ENCODE peak calls at places on chromosome 13, in seven cellular contexts. J, O, P, Q, E, N and U are unnamed samples.

GRCh38 chr13:100892981-100893380 is 218.4 kb upstream of the TMTC4 start:
- DNase-seq in J (no peak), O (no peak), P (no peak), Q (no peak), E (no peak), N (no peak), U (no peak)

GRCh38 chr13:112447761-112448603 is 71.8 kb downstream of the SPACA7 start:
- DNase-seq in J (peak; percentile 60), O (no peak), P (no peak), Q (no peak), E (no peak), N (no peak), U (no peak)

GRCh38 chr13:29969286-29969685 is 118.9 kb upstream of the UBL3 start:
- DNase-seq in J (no peak), O (no peak), P (peak; percentile 14), Q (no peak), E (peak; percentile 90), N (peak; percentile 82), U (no peak)

GRCh38 chr13:99385940-99386339 is 78.7 kb upstream of the GPR183 start:
- DNase-seq in J (peak; percentile 59), O (no peak), P (no peak), Q (no peak), E (no peak), N (no peak), U (no peak)

GRCh38 chr13:41150058-41150457 is 17.5 kb upstream of the KBTBD6 start:
- DNase-seq in J (no peak), O (no peak), P (no peak), Q (no peak), E (no peak), N (no peak), U (no peak)

GRCh38 chr13:59770451-59770850 is 393.3 kb downstream of the DIAPH3 start:
- DNase-seq in J (no peak), O (no peak), P (no peak), Q (no peak), E (no peak), N (no peak), U (no peak)

GRCh38 chr13:21164631-21165030 is 11.7 kb downstream of the SKA3 start:
- DNase-seq in J (no peak), O (no peak), P (no peak), Q (no peak), E (no peak), N (no peak), U (no peak)

GRCh38 chr13:38430761-38431160 is 81.1 kb downstream of the UFM1 start:
- DNase-seq in J (no peak), O (no peak), P (no peak), Q (no peak), E (peak; percentile 2), N (no peak), U (no peak)

GRCh38 chr13:62747629-62748028 is 1332.0 kb upstream of the PCDH20 start:
- DNase-seq in J (no peak), O (no peak), P (peak; percentile 1), Q (no peak), E (no peak), N (no peak), U (no peak)

GRCh38 chr13:100235311-100235901 is 146.5 kb downstream of the PCCA start:
- DNase-seq in J (peak; percentile 55), O (no peak), P (peak; percentile 56), Q (peak; percentile 46), E (peak; percentile 59), N (peak; percentile 71), U (no peak)

GRCh38 chr13:72384186-72384823 is 343.1 kb downstream of the MZT1 start:
- DNase-seq in J (no peak), O (no peak), P (no peak), Q (no peak), E (no peak), N (peak; percentile 10), U (no peak)

GRCh38 chr13:79212064-79212619 is 193.9 kb downstream of the RBM26 start:
- DNase-seq in J (peak; percentile 86), O (no peak), P (no peak), Q (no peak), E (no peak), N (no peak), U (no peak)

GRCh38 chr13:25489238-25489637 is 117.5 kb downstream of the ATP8A2 start:
- DNase-seq in J (no peak), O (no peak), P (no peak), Q (no peak), E (no peak), N (no peak), U (no peak)

GRCh38 chr13:50161052-50161451 is 145.8 kb downstream of the KCNRG start:
- DNase-seq in J (no peak), O (no peak), P (no peak), Q (no peak), E (peak; percentile 30), N (peak; percentile 69), U (no peak)

GRCh38 chr13:28744091-28744536 is 25.3 kb upstream of the SLC46A3 start:
- DNase-seq in J (no peak), O (no peak), P (no peak), Q (no peak), E (peak; percentile 45), N (peak; percentile 92), U (no peak)

GRCh38 chr13:110106726-110107125 is 200.2 kb downstream of the COL4A1 start:
- DNase-seq in J (no peak), O (no peak), P (no peak), Q (no peak), E (peak; percentile 49), N (peak; percentile 55), U (no peak)

GRCh38 chr13:114088863-114089262 is 43.6 kb downstream of the RASA3 start:
- DNase-seq in J (no peak), O (no peak), P (no peak), Q (no peak), E (no peak), N (no peak), U (no peak)

GRCh38 chr13:110436276-110436675 is 125.2 kb downstream of the RAB20 start:
- DNase-seq in J (no peak), O (no peak), P (no peak), Q (no peak), E (no peak), N (no peak), U (no peak)